ENCODE peak calls at places on chromosomes 3 and 15, in eight cellular contexts. C, S, V, F, R, U, Q and M are unnamed samples.

GRCh38 chr3:147409143-147410121 is at the start of gene ZIC1:
- DNase-seq in C (no peak), S (no peak), V (no peak), F (no peak), R (peak), U (peak), Q (no peak), M (no peak)

GRCh38 chr3:127544806-127545545 is 45.6 kb downstream of the TPRA1 start:
- DNase-seq in C (peak), S (no peak), V (no peak), F (no peak), R (no peak), U (no peak), Q (no peak), M (no peak)

GRCh38 chr15:31556494-31557150 is 230.0 kb downstream of the KLF13 start:
- DNase-seq in C (no peak), S (no peak), V (no peak), F (no peak), R (no peak), U (no peak), Q (no peak), M (no peak)

GRCh38 chr3:156620260-156620659 is 54.1 kb upstream of the TIPARP start:
- DNase-seq in C (no peak), S (peak), V (no peak), F (no peak), R (no peak), U (no peak), Q (no peak), M (no peak)

GRCh38 chr3:160450846-160451245 is 1.3 kb upstream of the TRIM59 start:
- DNase-seq in C (no peak), S (peak), V (no peak), F (no peak), R (no peak), U (no peak), Q (no peak), M (no peak)

GRCh38 chr3:2354702-2355101 is 256.0 kb downstream of the CNTN4 start:
- DNase-seq in C (no peak), S (no peak), V (no peak), F (no peak), R (no peak), U (no peak), Q (no peak), M (no peak)

GRCh38 chr3:149588909-149589308 is 68.9 kb downstream of the WWTR1 start:
- DNase-seq in C (no peak), S (no peak), V (no peak), F (no peak), R (no peak), U (no peak), Q (no peak), M (no peak)

GRCh38 chr15:82950746-82951370 is 1.7 kb downstream of the HOMER2 start:
- DNase-seq in C (no peak), S (no peak), V (no peak), F (no peak), R (no peak), U (no peak), Q (no peak), M (no peak)

GRCh38 chr3:149245738-149246451 is 24.3 kb upstream of the CP start:
- DNase-seq in C (no peak), S (peak), V (no peak), F (no peak), R (no peak), U (no peak), Q (no peak), M (peak)

GRCh38 chr15:84778194-84778593 is 29.8 kb downstream of the ZNF592 start:
- DNase-seq in C (no peak), S (no peak), V (no peak), F (no peak), R (no peak), U (no peak), Q (no peak), M (no peak)

GRCh38 chr3:146528954-146529353 is 15.5 kb downstream of the PLSCR1 start:
- DNase-seq in C (no peak), S (peak), V (no peak), F (no peak), R (no peak), U (no peak), Q (no peak), M (no peak)

GRCh38 chr3:121155023-121155422 is 247.0 kb downstream of the STXBP5L start:
- DNase-seq in C (no peak), S (no peak), V (no peak), F (no peak), R (no peak), U (no peak), Q (no peak), M (no peak)

GRCh38 chr15:60727260-60727659 is 248.3 kb upstream of the ICE2 start:
- DNase-seq in C (no peak), S (no peak), V (no peak), F (no peak), R (no peak), U (no peak), Q (no peak), M (no peak)

GRCh38 chr15:65952425-65953053 is 83.2 kb downstream of the RAB11A start:
- DNase-seq in C (no peak), S (peak), V (no peak), F (no peak), R (no peak), U (no peak), Q (no peak), M (peak)

GRCh38 chr3:12707425-12707824 is 43.5 kb upstream of the RAF1 start:
- DNase-seq in C (no peak), S (peak), V (no peak), F (no peak), R (no peak), U (no peak), Q (no peak), M (no peak)

GRCh38 chr15:81954158-81954783 is 91.5 kb downstream of the MEX3B start:
- DNase-seq in C (no peak), S (no peak), V (no peak), F (no peak), R (no peak), U (no peak), Q (no peak), M (no peak)

GRCh38 chr3:139935071-139935865 is at the start of gene CLSTN2:
- DNase-seq in C (peak), S (no peak), V (no peak), F (peak), R (peak), U (peak), Q (peak), M (peak)

GRCh38 chr3:13077431-13078157 is 4.4 kb upstream of the IQSEC1 start:
- DNase-seq in C (no peak), S (no peak), V (no peak), F (peak), R (peak), U (peak), Q (peak), M (no peak)

GRCh38 chr3:133474251-133474801 is 74.5 kb downstream of the BFSP2 start:
- DNase-seq in C (peak), S (peak), V (no peak), F (peak), R (no peak), U (peak), Q (peak), M (no peak)

GRCh38 chr15:75043509-75044257 is 20.3 kb downstream of the PPCDC start:
- DNase-seq in C (peak), S (peak), V (peak), F (peak), R (peak), U (peak), Q (peak), M (no peak)

DNA sequence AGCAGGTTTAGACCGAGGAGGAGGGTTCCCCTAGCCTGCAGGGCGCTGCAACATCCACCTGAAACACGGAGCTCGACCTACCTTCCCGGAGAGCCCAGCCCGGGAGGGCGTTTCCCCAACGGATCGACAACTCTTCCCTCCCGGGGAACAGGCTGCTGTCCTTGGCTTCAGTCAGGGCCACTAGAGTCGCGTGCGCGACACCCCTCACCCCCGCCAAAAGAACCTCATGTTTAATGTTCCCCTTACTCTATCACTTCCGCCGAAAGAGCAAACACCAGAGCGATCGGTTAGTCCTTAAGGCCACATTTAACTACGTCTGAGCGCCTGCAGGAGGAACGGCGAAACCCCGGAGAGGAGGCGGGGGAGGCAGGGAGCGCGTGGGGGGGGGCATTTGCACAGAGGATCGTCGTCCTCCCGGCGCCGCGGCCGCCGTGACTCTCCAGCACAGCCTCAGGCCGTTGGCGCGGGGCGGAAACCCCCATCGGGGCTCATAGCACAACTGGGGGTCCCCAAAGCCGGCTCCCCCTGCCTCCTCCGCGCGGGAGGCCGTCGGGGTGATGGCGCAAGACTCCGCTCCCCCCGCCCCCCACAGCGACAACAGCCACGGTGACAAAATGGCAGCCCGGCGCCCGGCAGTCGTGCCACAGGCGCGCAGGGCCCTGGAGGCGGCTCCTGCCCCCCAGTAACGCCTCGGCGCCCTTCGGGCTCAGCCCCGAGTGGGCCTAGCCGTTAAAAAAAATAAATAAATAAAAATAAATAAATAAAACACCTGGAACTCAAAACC is 3.2 kb downstream of the ANP32A start:
- DNase-seq in C (peak), S (peak), V (peak), F (peak), R (peak), U (peak), Q (peak), M (peak)
- TF ChIP-seq CTCF in C (no peak), S (no peak), V (no peak), F (no peak), R (no peak), U (no peak), Q (no peak), M (no peak)

DNA sequence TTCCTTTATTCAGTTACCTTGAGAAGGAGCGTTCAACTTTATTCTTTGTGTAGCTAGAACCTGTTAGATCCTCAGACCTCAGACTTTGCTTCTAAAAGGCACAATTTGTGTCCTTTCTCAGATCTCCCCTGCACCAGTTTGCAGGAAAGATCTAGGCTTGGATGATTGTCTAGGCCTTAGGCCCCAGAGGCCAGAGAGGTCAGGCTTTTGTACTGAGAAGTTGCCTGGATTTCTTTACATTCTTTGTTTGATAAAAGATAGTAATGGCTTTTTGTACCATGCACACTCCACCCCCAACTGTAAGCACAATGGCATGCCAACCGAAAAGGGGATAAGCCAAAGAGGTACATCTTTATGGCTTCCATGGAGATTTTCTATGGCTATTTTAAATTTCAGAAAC is 719.6 kb upstream of the NR2F2 start:
- DNase-seq in C (no peak), S (no peak), V (no peak), F (no peak), R (no peak), U (no peak), Q (no peak), M (no peak)
- H3K27ac ChIP-seq in C (no peak), S (no peak), V (no peak), F (no peak), R (no peak), U (no peak), Q (no peak), M (no peak)

DNA sequence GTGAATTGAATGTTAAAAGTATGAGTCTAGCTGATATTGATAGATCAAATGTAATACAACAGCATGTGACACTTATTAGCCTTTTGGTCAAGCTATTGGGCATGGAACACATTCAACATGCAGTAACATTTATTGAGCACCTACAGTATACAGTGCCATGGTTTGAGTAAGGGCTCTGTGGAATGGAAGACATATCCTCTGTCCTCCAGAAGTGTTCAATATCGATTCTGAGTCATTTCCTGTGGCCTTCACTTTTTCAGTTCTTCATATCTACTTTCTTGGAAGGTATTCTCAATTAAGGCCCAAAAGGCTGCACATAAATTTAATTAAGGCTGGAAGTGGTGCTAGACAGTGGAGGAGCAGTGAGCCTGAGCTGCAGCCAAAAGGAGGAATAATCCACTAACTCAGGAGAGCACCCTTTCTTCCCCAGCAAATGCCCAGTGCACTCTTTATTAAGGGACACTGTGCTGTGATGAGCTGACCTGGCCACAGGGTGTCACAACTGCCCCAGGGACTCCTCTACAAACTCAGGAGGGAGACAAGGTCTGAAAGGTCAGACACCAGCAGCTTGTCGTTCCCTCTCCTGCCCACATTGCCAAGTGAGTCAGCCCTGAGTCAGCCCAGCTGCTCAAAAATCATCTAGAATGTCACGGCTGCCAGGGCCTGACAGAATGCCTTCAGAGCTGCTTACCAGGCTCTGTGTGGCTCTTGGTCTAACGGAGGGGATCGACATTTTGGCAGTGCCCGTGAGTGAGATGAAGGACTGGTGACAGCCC is 544.8 kb downstream of the AGBL1 start:
- DNase-seq in C (peak), S (peak), V (peak), F (peak), R (no peak), U (peak), Q (peak), M (peak)
- TF ChIP-seq CTCF in C (peak), S (peak), V (peak), F (no peak), R (no peak), U (peak), Q (peak), M (peak)

GRCh38 chr3:52534281-52535183 is 875 bp upstream of the NT5DC2 start:
- DNase-seq in C (peak), S (peak), V (no peak), F (peak), R (no peak), U (peak), Q (peak), M (no peak)
- H3K27ac ChIP-seq in C (peak), S (peak), V (peak), F (peak), R (peak), U (peak), Q (peak), M (peak)